ENCODE peak calls at places on chromosomes 4 and X, in nine cellular contexts. One of them, this sample, is unnamed.

GRCh38 chrX:21645437-21646220 is 12.5 kb downstream of the KLHL34 start:
- DNase-seq in NCI-H524: no peak
- DNase-seq in HL-60: no peak
- DNase-seq in effector memory CD8-positive, alpha-beta T cell: no peak
- DNase-seq in transverse colon: no peak
- DNase-seq in NCI-H1436: no peak
- DNase-seq in hepatocyte: no peak
- DNase-seq in psoas muscle: no peak
- DNase-seq in RWPE1: no peak
- DNase-seq in this sample: no peak

GRCh38 chr4:15654556-15655222 is 468 bp downstream of the FBXL5 start:
- DNase-seq in RWPE1: peak
- DNase-seq in effector memory CD8-positive, alpha-beta T cell: no peak
- DNase-seq in NCI-H524: peak
- DNase-seq in transverse colon: peak
- DNase-seq in psoas muscle: peak
- DNase-seq in hepatocyte: peak
- DNase-seq in NCI-H1436: no peak
- DNase-seq in HL-60: peak
- DNase-seq in this sample: peak

GRCh38 chrX:110244951-110245480 is 72.9 kb downstream of the AMMECR1 start:
- DNase-seq in effector memory CD8-positive, alpha-beta T cell: no peak
- DNase-seq in transverse colon: no peak
- DNase-seq in NCI-H524: no peak
- DNase-seq in RWPE1: no peak
- DNase-seq in HL-60: no peak
- DNase-seq in NCI-H1436: no peak
- DNase-seq in psoas muscle: no peak
- DNase-seq in hepatocyte: no peak
- DNase-seq in this sample: no peak

GRCh38 chrX:39491548-39492297 is 606.0 kb downstream of the BCOR start:
- DNase-seq in NCI-H1436: no peak
- DNase-seq in psoas muscle: no peak
- DNase-seq in transverse colon: peak
- DNase-seq in HL-60: peak
- DNase-seq in NCI-H524: no peak
- DNase-seq in effector memory CD8-positive, alpha-beta T cell: peak
- DNase-seq in hepatocyte: peak
- DNase-seq in RWPE1: no peak
- DNase-seq in this sample: peak

GRCh38 chrX:74453178-74453577 is 31.9 kb downstream of the SLC16A2 start:
- DNase-seq in NCI-H524: no peak
- DNase-seq in effector memory CD8-positive, alpha-beta T cell: no peak
- DNase-seq in psoas muscle: no peak
- DNase-seq in hepatocyte: no peak
- DNase-seq in HL-60: no peak
- DNase-seq in NCI-H1436: no peak
- DNase-seq in transverse colon: no peak
- DNase-seq in RWPE1: peak
- DNase-seq in this sample: no peak

GRCh38 chr4:2413821-2414610 is 4.4 kb downstream of the ZFYVE28 start:
- DNase-seq in HL-60: no peak
- DNase-seq in psoas muscle: no peak
- DNase-seq in effector memory CD8-positive, alpha-beta T cell: peak
- DNase-seq in hepatocyte: no peak
- DNase-seq in NCI-H524: no peak
- DNase-seq in transverse colon: peak
- DNase-seq in NCI-H1436: no peak
- DNase-seq in RWPE1: no peak
- DNase-seq in this sample: no peak

GRCh38 chrX:113741744-113742143 is 842.1 kb upstream of the HTR2C start:
- DNase-seq in RWPE1: peak
- DNase-seq in psoas muscle: no peak
- DNase-seq in effector memory CD8-positive, alpha-beta T cell: no peak
- DNase-seq in NCI-H1436: no peak
- DNase-seq in hepatocyte: peak
- DNase-seq in NCI-H524: peak
- DNase-seq in transverse colon: no peak
- DNase-seq in HL-60: no peak
- DNase-seq in this sample: no peak

GRCh38 chrX:138745215-138745614 is 33.7 kb upstream of the FGF13 start:
- DNase-seq in transverse colon: no peak
- DNase-seq in HL-60: peak
- DNase-seq in NCI-H1436: peak
- DNase-seq in RWPE1: peak
- DNase-seq in hepatocyte: peak
- DNase-seq in effector memory CD8-positive, alpha-beta T cell: no peak
- DNase-seq in NCI-H524: peak
- DNase-seq in psoas muscle: no peak
- DNase-seq in this sample: peak

GRCh38 chr4:140238353-140239041 is 84.5 kb upstream of the MAML3 start:
- DNase-seq in hepatocyte: peak
- DNase-seq in RWPE1: peak
- DNase-seq in transverse colon: peak
- DNase-seq in NCI-H1436: peak
- DNase-seq in psoas muscle: peak
- DNase-seq in effector memory CD8-positive, alpha-beta T cell: no peak
- DNase-seq in NCI-H524: peak
- DNase-seq in HL-60: peak
- DNase-seq in this sample: peak

GRCh38 chrX:56231706-56232105 is 450 bp upstream of the KLF8 start:
- DNase-seq in NCI-H524: no peak
- DNase-seq in psoas muscle: no peak
- DNase-seq in hepatocyte: no peak
- DNase-seq in NCI-H1436: no peak
- DNase-seq in RWPE1: no peak
- DNase-seq in HL-60: no peak
- DNase-seq in effector memory CD8-positive, alpha-beta T cell: no peak
- DNase-seq in transverse colon: no peak
- DNase-seq in this sample: no peak

GRCh38 chr4:139241086-139241783 is 38.8 kb downstream of the MGARP start:
- DNase-seq in psoas muscle: no peak
- DNase-seq in hepatocyte: no peak
- DNase-seq in HL-60: no peak
- DNase-seq in NCI-H524: no peak
- DNase-seq in transverse colon: no peak
- DNase-seq in RWPE1: no peak
- DNase-seq in effector memory CD8-positive, alpha-beta T cell: no peak
- DNase-seq in NCI-H1436: no peak
- DNase-seq in this sample: no peak

GRCh38 chrX:154351183-154352011 is 23.0 kb downstream of the FLNA start:
- DNase-seq in psoas muscle: no peak
- DNase-seq in effector memory CD8-positive, alpha-beta T cell: peak
- DNase-seq in RWPE1: no peak
- DNase-seq in HL-60: no peak
- DNase-seq in transverse colon: peak
- DNase-seq in NCI-H1436: no peak
- DNase-seq in hepatocyte: no peak
- DNase-seq in NCI-H524: no peak
- DNase-seq in this sample: no peak

GRCh38 chr4:124028172-124028571 is 631.6 kb downstream of the SPRY1 start:
- DNase-seq in NCI-H1436: no peak
- DNase-seq in hepatocyte: peak
- DNase-seq in transverse colon: no peak
- DNase-seq in effector memory CD8-positive, alpha-beta T cell: no peak
- DNase-seq in NCI-H524: no peak
- DNase-seq in HL-60: no peak
- DNase-seq in RWPE1: no peak
- DNase-seq in psoas muscle: no peak
- DNase-seq in this sample: no peak

GRCh38 chr4:23382880-23383279 is 507.0 kb downstream of the PPARGC1A start:
- DNase-seq in hepatocyte: no peak
- DNase-seq in effector memory CD8-positive, alpha-beta T cell: no peak
- DNase-seq in NCI-H1436: no peak
- DNase-seq in psoas muscle: no peak
- DNase-seq in transverse colon: no peak
- DNase-seq in NCI-H524: no peak
- DNase-seq in RWPE1: no peak
- DNase-seq in HL-60: no peak
- DNase-seq in this sample: no peak